ENCODE peak calls at places on chromosomes 6 and 20, in four cellular contexts. T, A, J and Q are unnamed samples.

GRCh38 chr20:32482251-32483220 is 102.6 kb downstream of the NOL4L start:
- DNase-seq in T (peak), A (peak), J (no peak), Q (peak)

GRCh38 chr6:160254467-160255312 is 3.9 kb downstream of the SLC22A2 start:
- DNase-seq in T (no peak), A (no peak), J (no peak), Q (no peak)

GRCh38 chr20:25237610-25238318 is 10.1 kb upstream of the PYGB start:
- DNase-seq in T (no peak), A (no peak), J (peak), Q (no peak)

GRCh38 chr6:157312733-157313132 is 10.6 kb downstream of the TMEM242 start:
- DNase-seq in T (no peak), A (no peak), J (no peak), Q (no peak)

GRCh38 chr20:59185809-59186208 is 22.2 kb downstream of the ZNF831 start:
- DNase-seq in T (no peak), A (no peak), J (no peak), Q (no peak)

GRCh38 chr6:19723533-19723932 is 113.6 kb upstream of the ID4 start:
- DNase-seq in T (no peak), A (no peak), J (no peak), Q (no peak)

GRCh38 chr6:157760589-157761330 is 62.3 kb upstream of the SNX9 start:
- DNase-seq in T (no peak), A (no peak), J (no peak), Q (no peak)

GRCh38 chr6:27890351-27891299 is 21.6 kb downstream of the OR2B2 start:
- DNase-seq in T (peak), A (peak), J (no peak), Q (peak)

GRCh38 chr6:11367638-11368199 is 135.3 kb upstream of the NEDD9 start:
- DNase-seq in T (no peak), A (no peak), J (no peak), Q (no peak)

GRCh38 chr6:132812756-132813172 is 1.6 kb upstream of the RPS12 start:
- DNase-seq in T (no peak), A (no peak), J (no peak), Q (no peak)

GRCh38 chr6:158801655-158802294 is 17.4 kb downstream of the EZR start:
- DNase-seq in T (no peak), A (no peak), J (no peak), Q (no peak)

GRCh38 chr6:5671162-5671561 is 335.6 kb downstream of the NRN1 start:
- DNase-seq in T (no peak), A (peak), J (no peak), Q (no peak)

GRCh38 chr6:3711776-3712175 is 39.7 kb downstream of the PXDC1 start:
- DNase-seq in T (no peak), A (no peak), J (no peak), Q (no peak)

GRCh38 chr6:71349976-71350615 is 61.5 kb downstream of the OGFRL1 start:
- DNase-seq in T (no peak), A (no peak), J (no peak), Q (no peak)

GRCh38 chr20:37179671-37180524 is 550 bp upstream of the MROH8 start:
- DNase-seq in T (no peak), A (no peak), J (no peak), Q (no peak)

GRCh38 chr20:3932277-3933073 is 43.3 kb downstream of the PANK2 start:
- DNase-seq in T (no peak), A (no peak), J (no peak), Q (no peak)

GRCh38 chr6:168139121-168139520 is 60.1 kb upstream of the FRMD1 start:
- DNase-seq in T (no peak), A (no peak), J (no peak), Q (no peak)

GRCh38 chr6:155187994-155188706 is 75.7 kb upstream of the CLDN20 start:
- DNase-seq in T (no peak), A (no peak), J (no peak), Q (no peak)

GRCh38 chr6:47455533-47456209 is 21.9 kb upstream of the CD2AP start:
- DNase-seq in T (no peak), A (no peak), J (no peak), Q (no peak)

GRCh38 chr20:21618697-21619421 is 86.6 kb upstream of the PAX1 start:
- DNase-seq in T (no peak), A (no peak), J (no peak), Q (no peak)

GRCh38 chr20:46035713-46036112 is 6.7 kb downstream of the SLC12A5 start:
- DNase-seq in T (no peak), A (no peak), J (no peak), Q (no peak)

GRCh38 chr20:21609221-21609620 is 95.4 kb upstream of the NKX2-2 start:
- DNase-seq in T (no peak), A (no peak), J (no peak), Q (no peak)

GRCh38 chr6:16985484-16986284 is 116.2 kb upstream of the STMND1 start:
- DNase-seq in T (no peak), A (no peak), J (no peak), Q (no peak)

GRCh38 chr6:132270745-132271414 is 130.4 kb downstream of the MOXD1 start:
- DNase-seq in T (no peak), A (no peak), J (no peak), Q (no peak)

GRCh38 chr6:11120273-11121005 is 8.9 kb upstream of the ERVFRD-1 start:
- DNase-seq in T (no peak), A (no peak), J (no peak), Q (no peak)

GRCh38 chr20:19690462-19690861 is 67.6 kb upstream of the RIN2 start:
- DNase-seq in T (no peak), A (no peak), J (no peak), Q (no peak)

GRCh38 chr6:11770546-11771466 is 7.8 kb downstream of the ADTRP start:
- DNase-seq in T (peak), A (no peak), J (peak), Q (peak)

GRCh38 chr6:137357263-137357947 is 136.8 kb downstream of the OLIG3 start:
- DNase-seq in T (no peak), A (no peak), J (no peak), Q (no peak)

GRCh38 chr6:31576897-31577341 is 1.6 kb downstream of the TNF start:
- DNase-seq in T (no peak), A (no peak), J (no peak), Q (no peak)

GRCh38 chr6:17432356-17432755 is 39.0 kb downstream of the CAP2 start:
- DNase-seq in T (no peak), A (no peak), J (no peak), Q (no peak)

GRCh38 chr6:9360881-9361280 is 925.5 kb upstream of the SLC35B3 start:
- DNase-seq in T (no peak), A (no peak), J (no peak), Q (no peak)

GRCh38 chr6:52346503-52346902 is 15.4 kb upstream of the PAQR8 start:
- DNase-seq in T (no peak), A (no peak), J (no peak), Q (no peak)

GRCh38 chr20:2521369-2522305 is 12.9 kb upstream of the ZNF343 start:
- DNase-seq in T (peak), A (no peak), J (no peak), Q (peak)

GRCh38 chr6:165782124-165782523 is 119.1 kb upstream of the PDE10A start:
- DNase-seq in T (no peak), A (no peak), J (no peak), Q (no peak)

GRCh38 chr6:165782812-165783211 is 119.8 kb upstream of the PDE10A start:
- DNase-seq in T (no peak), A (no peak), J (no peak), Q (no peak)

GRCh38 chr6:165774903-165775608 is 112.0 kb upstream of the PDE10A start:
- DNase-seq in T (no peak), A (no peak), J (no peak), Q (no peak)

GRCh38 chr6:165776699-165777098 is 113.7 kb upstream of the PDE10A start:
- DNase-seq in T (no peak), A (no peak), J (no peak), Q (no peak)

DNA sequence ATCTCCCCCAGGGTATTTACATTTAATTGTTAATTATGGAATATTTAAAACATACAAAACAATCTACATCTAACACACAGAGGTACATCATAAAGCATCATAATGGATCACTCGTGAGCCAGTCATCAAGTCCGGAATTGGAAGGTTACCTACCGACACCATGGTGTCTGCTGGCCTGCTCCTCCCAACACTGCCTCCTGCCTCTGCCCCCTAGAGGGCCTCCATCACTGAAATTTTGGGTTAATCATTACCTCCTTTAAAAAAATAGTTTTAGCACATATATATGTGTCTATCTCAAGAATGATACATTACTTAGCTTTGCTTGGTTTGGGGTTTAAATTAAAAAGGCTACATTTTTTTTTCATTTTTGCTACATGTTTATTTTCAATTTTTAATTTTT is 114.6 kb upstream of the PDE10A start:
- DNase-seq in T (no peak), A (no peak), J (no peak), Q (no peak)
- TF ChIP-seq CTCF in T (peak), A (no peak), J (no peak), Q (no peak)

GRCh38 chr6:166744654-166745134 is 117.6 kb upstream of the RPS6KA2 start:
- DNase-seq in T (peak), A (no peak), J (no peak), Q (no peak)
- TF ChIP-seq CTCF in T (peak), A (no peak), J (no peak), Q (no peak)

GRCh38 chr20:38307371-38308046 is 3.6 kb downstream of the BPI start:
- DNase-seq in T (no peak), A (no peak), J (no peak), Q (no peak)
- TF ChIP-seq CTCF in T (no peak), A (no peak), J (no peak), Q (no peak)

DNA sequence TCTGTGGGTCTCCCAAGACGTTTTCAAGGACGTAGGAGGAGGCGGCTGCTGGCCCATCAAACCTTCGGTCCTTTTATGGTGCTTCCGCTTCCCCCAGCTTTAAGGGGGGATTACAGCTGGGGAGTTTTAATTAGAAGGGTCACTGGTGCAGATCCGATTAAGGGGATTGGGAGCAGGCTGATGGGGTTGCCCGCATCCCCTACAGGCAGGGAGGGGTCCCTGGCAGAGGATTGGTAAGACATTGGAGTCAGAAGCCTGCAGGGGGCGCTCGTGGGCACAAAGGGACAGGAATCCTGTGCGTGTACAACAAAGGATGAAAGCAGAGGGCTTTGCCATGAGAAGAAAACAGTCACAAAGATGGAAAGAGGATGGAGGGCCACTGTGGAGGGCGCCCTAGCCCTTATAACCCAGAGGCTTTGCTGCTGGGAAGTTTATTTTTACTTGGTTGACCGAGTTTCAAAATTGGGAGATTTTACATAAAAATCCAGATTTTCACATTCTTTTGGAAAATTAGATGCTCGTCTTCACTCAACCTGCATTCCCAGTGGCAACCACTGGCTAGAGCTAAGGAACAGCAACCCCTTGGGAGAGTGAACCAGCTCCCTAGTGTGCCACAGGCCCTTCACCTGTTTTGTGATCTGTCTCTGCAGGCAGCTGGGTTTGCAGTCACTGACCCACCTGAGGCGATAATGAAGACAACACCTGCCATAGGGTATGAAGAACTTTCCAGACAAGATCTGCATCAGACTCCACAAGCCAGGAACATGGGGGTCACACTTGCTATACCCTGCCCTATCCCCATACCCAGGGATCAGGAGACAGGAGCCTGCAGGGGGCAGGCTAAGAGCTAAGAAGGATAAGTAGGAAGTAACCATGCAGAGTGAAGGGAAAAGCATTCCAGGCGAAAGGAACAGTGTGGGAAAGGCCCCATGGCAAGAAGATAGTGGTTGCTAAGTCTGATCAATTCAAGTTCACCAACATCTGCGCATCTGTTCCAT is 97.7 kb downstream of the KCNB1 start:
- DNase-seq in T (peak), A (no peak), J (peak), Q (peak)
- TF ChIP-seq CTCF in T (peak), A (peak), J (peak), Q (peak)

GRCh38 chr6:33673847-33674246 is 37.7 kb downstream of the UQCC2 start:
- DNase-seq in T (no peak), A (no peak), J (no peak), Q (no peak)

GRCh38 chr6:33670086-33670660 is 41.3 kb downstream of the UQCC2 start:
- DNase-seq in T (no peak), A (no peak), J (no peak), Q (no peak)

GRCh38 chr6:33670971-33671370 is 40.5 kb downstream of the UQCC2 start:
- DNase-seq in T (peak), A (no peak), J (no peak), Q (no peak)

GRCh38 chr6:33671381-33672072 is 40.0 kb downstream of the UQCC2 start:
- DNase-seq in T (no peak), A (no peak), J (no peak), Q (no peak)

GRCh38 chr6:33672808-33673207 is 38.7 kb downstream of the UQCC2 start:
- DNase-seq in T (peak), A (no peak), J (peak), Q (no peak)
- TF ChIP-seq CTCF in T (peak), A (peak), J (peak), Q (no peak)

DNA sequence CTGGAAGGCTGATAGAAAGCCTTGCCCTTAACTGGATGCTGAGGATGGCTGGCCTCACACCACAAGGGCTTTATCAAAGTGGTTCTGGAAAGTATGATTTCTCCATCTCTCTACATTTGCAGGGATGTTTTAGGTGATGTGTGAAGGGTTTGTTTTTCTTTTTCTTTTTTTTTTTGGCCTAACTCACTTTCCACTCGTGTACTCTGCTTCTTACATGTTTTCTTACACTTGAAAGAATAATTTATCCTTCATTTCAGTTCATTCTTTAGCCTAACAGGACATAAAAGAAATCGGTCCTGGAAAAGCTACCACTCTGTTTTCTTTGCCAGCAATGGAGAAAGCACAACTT is 41.2 kb downstream of the ISM1 start:
- DNase-seq in T (no peak), A (no peak), J (no peak), Q (no peak)
- TF ChIP-seq CTCF in T (no peak), A (no peak), J (no peak), Q (no peak)

GRCh38 chr20:52889225-52889624 is 82.9 kb upstream of the TSHZ2 start:
- DNase-seq in T (no peak), A (no peak), J (no peak), Q (no peak)
- TF ChIP-seq CTCF in T (no peak), A (no peak), J (no peak), Q (no peak)

DNA sequence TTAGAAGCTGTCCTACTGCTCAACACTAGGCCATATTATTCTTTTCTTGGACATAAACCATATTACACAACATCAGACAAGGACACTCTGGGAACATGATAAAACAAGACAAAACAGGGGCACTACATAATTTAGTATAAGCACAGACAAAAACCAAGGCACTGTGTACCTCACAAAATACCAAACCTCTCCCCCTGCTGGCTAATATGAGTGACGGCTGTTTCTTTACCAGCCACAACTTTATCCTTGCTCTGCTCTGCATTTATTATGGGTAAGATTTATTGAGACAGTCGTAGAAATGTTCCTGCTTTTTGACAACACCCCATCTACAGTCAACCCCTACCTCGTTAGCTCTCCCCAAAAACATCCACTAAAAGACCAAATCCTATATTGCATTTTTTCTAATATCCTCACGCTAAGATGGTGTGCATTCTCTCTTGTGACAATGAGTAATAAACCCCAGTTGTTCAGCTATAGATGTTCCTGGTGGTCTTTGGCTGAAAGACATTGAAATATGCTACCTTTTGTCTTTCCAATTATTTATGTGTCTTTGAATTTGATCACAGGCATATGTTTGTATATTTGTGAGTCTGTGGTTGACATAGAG is 23.8 kb upstream of the POLR1H start:
- DNase-seq in T (no peak), A (no peak), J (no peak), Q (no peak)
- TF ChIP-seq CTCF in T (peak), A (peak), J (peak), Q (peak)

DNA sequence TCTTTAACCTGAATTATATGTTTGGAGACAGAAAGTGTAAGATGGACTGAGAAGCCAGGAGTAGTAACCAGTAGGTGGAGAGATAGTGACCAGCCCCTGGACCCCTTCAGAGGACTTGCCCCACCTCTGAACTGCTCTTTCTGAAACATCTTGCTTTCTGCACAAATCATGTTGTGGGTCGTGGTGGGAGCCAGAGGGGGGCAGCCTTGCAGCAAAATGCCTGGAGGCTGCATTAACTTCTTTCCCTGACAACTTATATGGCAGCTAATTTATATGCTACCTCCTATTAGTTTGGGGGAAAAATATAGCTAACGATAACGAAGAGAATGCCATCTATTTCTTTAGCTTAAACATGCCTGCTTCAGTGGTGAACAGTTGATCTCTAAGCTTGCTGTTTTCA is 859.8 kb downstream of the MAFB start:
- DNase-seq in T (peak), A (no peak), J (no peak), Q (peak)
- TF ChIP-seq CTCF in T (peak), A (peak), J (peak), Q (peak)

GRCh38 chr6:39189915-39190544 is 39.2 kb downstream of the KCNK5 start:
- DNase-seq in T (peak), A (no peak), J (no peak), Q (peak)
- TF ChIP-seq CTCF in T (peak), A (peak), J (peak), Q (peak)